ENCODE peak calls at places on chromosome 2, in seven cellular contexts. X is NT2/D1, C is AG10803, J is GM06990, W is fibroblast of lung, U is thyroid gland, H is testis. D is an unnamed sample.

GRCh38 chr2:59182249-59182648 is 941.1 kb upstream of the FANCL start:
- DNase-seq in C (peak), U (no peak), W (no peak), J (no peak), X (peak), H (peak), D (no peak)

GRCh38 chr2:134119117-134119671 is 134.7 kb upstream of the MGAT5 start:
- DNase-seq in X (no peak), J (no peak), H (no peak), C (no peak), U (no peak), W (no peak), D (no peak)

GRCh38 chr2:31606511-31606910 is 25.8 kb upstream of the SRD5A2 start:
- DNase-seq in J (no peak), X (no peak), H (no peak), W (no peak), C (no peak), U (no peak), D (no peak)

GRCh38 chr2:19947184-19947940 is 42.5 kb downstream of the WDR35 start:
- DNase-seq in U (no peak), J (no peak), X (no peak), H (no peak), C (no peak), W (peak), D (no peak)

GRCh38 chr2:34652636-34653035 is 1053.5 kb upstream of the FAM98A start:
- DNase-seq in H (peak), U (no peak), W (peak), C (no peak), J (no peak), X (no peak), D (no peak)

GRCh38 chr2:47218066-47218581 is 63.0 kb upstream of the STPG4 start:
- DNase-seq in H (no peak), C (no peak), J (no peak), U (peak), X (no peak), W (no peak), D (no peak)

GRCh38 chr2:169504651-169505050 is 4.9 kb upstream of the KLHL41 start:
- DNase-seq in H (peak), C (no peak), W (no peak), U (no peak), J (no peak), X (no peak), D (no peak)

GRCh38 chr2:112483047-112483473 is 1.1 kb downstream of the TTL start:
- DNase-seq in H (peak), C (peak), J (peak), X (no peak), U (peak), W (peak), D (no peak)

GRCh38 chr2:166375736-166376487 is at the start of gene SCN9A:
- DNase-seq in W (peak), C (peak), J (peak), U (peak), X (peak), H (peak), D (peak)

GRCh38 chr2:208025037-208025813 is at the start of gene PLEKHM3:
- DNase-seq in U (peak), W (peak), X (peak), H (peak), J (peak), C (peak), D (peak)

GRCh38 chr2:60092781-60093180 is 460.7 kb downstream of the BCL11A start:
- DNase-seq in W (no peak), U (no peak), H (no peak), X (no peak), C (no peak), J (no peak), D (no peak)

GRCh38 chr2:130823886-130824491 is 12.7 kb upstream of the ARHGEF4 start:
- DNase-seq in J (peak), C (no peak), W (no peak), U (peak), H (no peak), X (no peak), D (no peak)

GRCh38 chr2:236670235-236670620 is 100.6 kb downstream of the ACKR3 start:
- DNase-seq in X (no peak), J (no peak), W (no peak), H (no peak), U (no peak), C (no peak), D (no peak)

GRCh38 chr2:73952499-73953446 is 26.1 kb downstream of the DGUOK start:
- DNase-seq in X (no peak), W (peak), J (no peak), U (no peak), H (peak), C (peak), D (no peak)

GRCh38 chr2:237181844-237182243 is 96.2 kb downstream of the COPS8 start:
- DNase-seq in J (no peak), C (peak), X (no peak), U (no peak), W (peak), H (peak), D (peak)

GRCh38 chr2:231162036-231162345 is 36.4 kb upstream of the ARMC9 start:
- DNase-seq in X (no peak), J (no peak), W (peak), H (no peak), U (no peak), C (peak), D (peak)

GRCh38 chr2:236464140-236464539 is 105.5 kb upstream of the ACKR3 start:
- DNase-seq in C (peak), X (no peak), H (no peak), W (peak), U (no peak), J (no peak), D (no peak)

GRCh38 chr2:206804326-206804725 is 38.9 kb downstream of the FASTKD2 start:
- DNase-seq in U (no peak), J (no peak), H (peak), X (no peak), W (no peak), C (peak), D (no peak)

GRCh38 chr2:21117688-21118087 is 6.1 kb upstream of the TDRD15 start:
- DNase-seq in H (no peak), J (no peak), X (no peak), C (no peak), W (no peak), U (no peak), D (no peak)

GRCh38 chr2:177758591-177759371 is 313.8 kb downstream of the PDE11A start:
- DNase-seq in J (no peak), C (peak), W (peak), X (peak), U (no peak), H (peak), D (peak)

DNA sequence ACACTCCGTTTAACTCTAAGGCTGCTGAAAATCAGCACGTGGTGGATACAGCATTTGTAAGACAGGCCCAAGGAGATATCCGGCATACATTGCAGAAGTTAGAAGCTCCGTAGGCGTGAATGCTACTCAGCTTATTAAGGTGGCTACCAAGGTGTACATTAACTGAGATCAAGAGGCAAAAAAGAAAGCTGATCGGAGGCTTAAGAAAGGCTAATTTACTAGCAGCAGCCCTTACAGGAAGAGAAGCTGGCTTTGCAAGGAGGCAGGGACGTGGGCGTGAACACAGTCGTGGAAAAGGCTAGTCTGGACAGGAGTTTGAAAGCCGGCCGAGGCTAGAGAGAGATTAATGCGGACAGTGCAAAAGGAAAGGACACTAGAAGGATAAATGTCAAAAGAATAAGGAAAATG is 45.7 kb upstream of the SELENOI start:
- DNase-seq in H (peak), C (peak), J (no peak), X (no peak), U (peak), W (no peak), D (no peak)
- H3K4me3 ChIP-seq in H (peak), C (peak), J (no peak), X (no peak), U (no peak), W (no peak), D (peak)

DNA sequence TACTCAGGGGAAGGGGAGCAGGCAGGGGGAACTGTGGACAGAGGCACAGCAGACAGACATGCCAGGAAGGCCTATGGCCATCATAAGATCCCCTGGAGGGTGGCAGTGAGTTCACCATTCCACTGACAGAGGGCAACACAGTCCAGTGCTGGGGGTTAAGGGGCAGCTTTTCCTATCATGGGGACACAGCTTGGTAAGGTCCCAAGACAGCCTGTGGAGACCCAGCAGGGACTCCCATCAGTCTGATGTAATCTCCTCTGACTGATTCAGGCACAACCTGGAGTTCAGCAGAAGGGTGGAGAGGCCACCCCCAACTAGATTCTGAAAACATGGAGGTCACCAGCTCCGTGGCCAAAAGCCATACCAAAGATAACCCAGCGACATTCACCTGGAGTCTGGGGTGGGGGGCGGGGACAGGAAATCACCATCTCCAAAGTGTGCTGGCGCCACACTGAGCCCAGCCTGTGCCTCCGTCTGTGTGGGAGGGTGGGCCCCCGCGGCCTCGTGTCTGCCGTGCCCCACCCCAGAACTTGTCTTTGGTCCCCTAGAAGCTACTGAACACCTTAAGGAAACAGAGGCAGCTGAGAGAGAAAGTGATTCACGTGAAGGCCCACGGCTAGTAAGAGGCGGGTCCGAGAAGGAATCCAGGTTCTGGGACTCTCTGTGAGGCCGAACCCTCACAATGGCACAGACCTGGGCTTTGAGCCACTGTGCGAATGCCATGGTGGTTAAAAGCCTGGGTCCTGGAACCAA is 28.6 kb downstream of the DNMT3A start:
- DNase-seq in U (no peak), X (no peak), C (no peak), W (no peak), J (no peak), H (no peak), D (no peak)
- H3K4me3 ChIP-seq in U (no peak), X (no peak), C (no peak), W (no peak), J (no peak), H (no peak), D (no peak)

GRCh38 chr2:70947556-70948184 is 12.0 kb downstream of the ATP6V1B1 start:
- DNase-seq in U (no peak), H (peak), X (no peak), W (peak), C (peak), J (no peak), D (peak)
- H3K4me3 ChIP-seq in U (no peak), H (no peak), X (no peak), W (no peak), C (peak), J (no peak), D (no peak)

GRCh38 chr2:203853722-203854121 is 13.8 kb upstream of the CTLA4 start:
- DNase-seq in U (no peak), C (no peak), H (no peak), W (no peak), J (no peak), X (no peak), D (no peak)
- H3K4me3 ChIP-seq in U (no peak), C (no peak), H (no peak), W (no peak), J (no peak), X (no peak), D (no peak)

GRCh38 chr2:148513425-148513824 is 131.1 kb upstream of the EPC2 start:
- DNase-seq in J (no peak), H (no peak), W (no peak), U (no peak), X (no peak), C (no peak), D (no peak)

GRCh38 chr2:148517296-148517695 is 127.3 kb upstream of the EPC2 start:
- DNase-seq in X (no peak), C (no peak), U (no peak), W (no peak), H (no peak), J (no peak), D (no peak)

GRCh38 chr2:148517822-148518221 is 126.7 kb upstream of the EPC2 start:
- DNase-seq in X (no peak), C (no peak), W (no peak), J (no peak), U (no peak), H (no peak), D (no peak)

GRCh38 chr2:148515170-148515569 is 129.4 kb upstream of the EPC2 start:
- DNase-seq in C (no peak), H (no peak), U (no peak), J (no peak), W (no peak), X (no peak), D (no peak)

GRCh38 chr2:148515976-148516375 is 128.6 kb upstream of the EPC2 start:
- DNase-seq in H (no peak), X (no peak), J (no peak), C (peak), U (no peak), W (peak), D (peak)
- H3K4me3 ChIP-seq in H (no peak), X (no peak), J (no peak), C (no peak), U (no peak), W (no peak), D (no peak)